ENCODE peak calls at places on chromosome 17, in four cellular contexts. One of them, this sample, is unnamed.

GRCh38 chr17:62595484-62595883 is 32.0 kb upstream of the MRC2 start:
- DNase-seq in A673: no peak
- DNase-seq in GM13976: no peak
- DNase-seq in H9: no peak
- DNase-seq in this sample: no peak

GRCh38 chr17:8154608-8155152 is 2.5 kb upstream of the PER1 start:
- DNase-seq in A673: no peak
- DNase-seq in GM13976: no peak
- DNase-seq in H9: no peak
- DNase-seq in this sample: no peak

GRCh38 chr17:71699907-71700306 is 420.9 kb upstream of the SOX9 start:
- DNase-seq in A673: no peak
- DNase-seq in GM13976: no peak
- DNase-seq in H9: no peak
- DNase-seq in this sample: no peak

GRCh38 chr17:69428252-69428980 is 13.9 kb downstream of the MAP2K6 start:
- DNase-seq in A673: no peak
- DNase-seq in GM13976: no peak
- DNase-seq in H9: no peak
- DNase-seq in this sample: no peak

GRCh38 chr17:980406-981291 is 1.1 kb upstream of the NXN start:
- DNase-seq in A673: peak
- DNase-seq in GM13976: peak
- DNase-seq in H9: peak
- DNase-seq in this sample: peak

GRCh38 chr17:62869885-62870580 is 61.9 kb upstream of the MARCHF10 start:
- DNase-seq in A673: peak
- DNase-seq in GM13976: peak
- DNase-seq in H9: peak
- DNase-seq in this sample: no peak

GRCh38 chr17:57356722-57357391 is 100.5 kb downstream of the MSI2 start:
- DNase-seq in A673: no peak
- DNase-seq in GM13976: peak
- DNase-seq in H9: no peak
- DNase-seq in this sample: peak

GRCh38 chr17:15349119-15349518 is 7.7 kb upstream of the TEKT3 start:
- DNase-seq in A673: no peak
- DNase-seq in GM13976: no peak
- DNase-seq in H9: no peak
- DNase-seq in this sample: no peak

GRCh38 chr17:77943971-77944370 is 14.5 kb upstream of the TNRC6C start:
- DNase-seq in A673: no peak
- DNase-seq in GM13976: no peak
- DNase-seq in H9: no peak
- DNase-seq in this sample: no peak

GRCh38 chr17:72567774-72568173 is 447.0 kb downstream of the SOX9 start:
- DNase-seq in A673: no peak
- DNase-seq in GM13976: no peak
- DNase-seq in H9: no peak
- DNase-seq in this sample: no peak

GRCh38 chr17:40433551-40434384 is 9.5 kb upstream of the IGFBP4 start:
- DNase-seq in A673: no peak
- DNase-seq in GM13976: no peak
- DNase-seq in H9: peak
- DNase-seq in this sample: no peak

GRCh38 chr17:320139-320538 is 32.5 kb downstream of the RPH3AL start:
- DNase-seq in A673: no peak
- DNase-seq in GM13976: no peak
- DNase-seq in H9: no peak
- DNase-seq in this sample: no peak

GRCh38 chr17:38453951-38454421 is 25.7 kb downstream of the ARHGAP23 start:
- DNase-seq in A673: peak
- DNase-seq in GM13976: no peak
- DNase-seq in H9: no peak
- DNase-seq in this sample: no peak

GRCh38 chr17:35213412-35213925 is 19.3 kb upstream of the SLC35G3 start:
- DNase-seq in A673: no peak
- DNase-seq in GM13976: no peak
- DNase-seq in H9: no peak
- DNase-seq in this sample: no peak

GRCh38 chr17:62749926-62750325 is 58.2 kb downstream of the MARCHF10 start:
- DNase-seq in A673: no peak
- DNase-seq in GM13976: no peak
- DNase-seq in H9: no peak
- DNase-seq in this sample: no peak

GRCh38 chr17:49817993-49818392 is 29.5 kb downstream of the KAT7 start:
- DNase-seq in A673: no peak
- DNase-seq in GM13976: no peak
- DNase-seq in H9: no peak
- DNase-seq in this sample: no peak

GRCh38 chr17:5203178-5203907 is 11.7 kb upstream of the ZNF594 start:
- DNase-seq in A673: no peak
- DNase-seq in GM13976: no peak
- DNase-seq in H9: no peak
- DNase-seq in this sample: no peak

GRCh38 chr17:7745748-7746470 is 28.4 kb downstream of the DNAH2 start:
- DNase-seq in A673: peak
- DNase-seq in GM13976: no peak
- DNase-seq in H9: no peak
- DNase-seq in this sample: no peak

GRCh38 chr17:69012895-69013805 is 47.6 kb downstream of the ABCA9 start:
- DNase-seq in A673: peak
- DNase-seq in GM13976: no peak
- DNase-seq in H9: no peak
- DNase-seq in this sample: no peak

GRCh38 chr17:20073056-20073979 is 64.2 kb downstream of the SPECC1 start:
- DNase-seq in A673: no peak
- DNase-seq in GM13976: peak
- DNase-seq in H9: no peak
- DNase-seq in this sample: peak

GRCh38 chr17:39270923-39271322 is 45.2 kb upstream of the STAC2 start:
- DNase-seq in A673: peak
- DNase-seq in GM13976: peak
- DNase-seq in H9: no peak
- DNase-seq in this sample: no peak

GRCh38 chr17:50328360-50328759 is 17.6 kb upstream of the XYLT2 start:
- DNase-seq in A673: no peak
- DNase-seq in GM13976: no peak
- DNase-seq in H9: no peak
- DNase-seq in this sample: no peak

GRCh38 chr17:78736526-78737079 is 45.5 kb downstream of the CYTH1 start:
- DNase-seq in A673: no peak
- DNase-seq in GM13976: no peak
- DNase-seq in H9: peak
- DNase-seq in this sample: peak

GRCh38 chr17:40307001-40307690 is 1.8 kb upstream of the RARA start:
- DNase-seq in A673: peak
- DNase-seq in GM13976: no peak
- DNase-seq in H9: no peak
- DNase-seq in this sample: no peak

GRCh38 chr17:29757788-29758187 is 135.1 kb upstream of the CORO6 start:
- DNase-seq in A673: no peak
- DNase-seq in GM13976: no peak
- DNase-seq in H9: no peak
- DNase-seq in this sample: no peak

GRCh38 chr17:29102046-29102445 is 59.1 kb downstream of the PIPOX start:
- DNase-seq in A673: no peak
- DNase-seq in GM13976: no peak
- DNase-seq in H9: no peak
- DNase-seq in this sample: no peak

GRCh38 chr17:77439382-77440013 is 298.7 kb downstream of the SEC14L1 start:
- DNase-seq in A673: peak
- DNase-seq in GM13976: no peak
- DNase-seq in H9: no peak
- DNase-seq in this sample: no peak

GRCh38 chr17:42191209-42191608 is 3.1 kb downstream of the GHDC start:
- DNase-seq in A673: no peak
- DNase-seq in GM13976: no peak
- DNase-seq in H9: peak
- DNase-seq in this sample: no peak

GRCh38 chr17:6755731-6756184 is at the start of gene XAF1:
- DNase-seq in A673: no peak
- DNase-seq in GM13976: peak
- DNase-seq in H9: no peak
- DNase-seq in this sample: no peak

DNA sequence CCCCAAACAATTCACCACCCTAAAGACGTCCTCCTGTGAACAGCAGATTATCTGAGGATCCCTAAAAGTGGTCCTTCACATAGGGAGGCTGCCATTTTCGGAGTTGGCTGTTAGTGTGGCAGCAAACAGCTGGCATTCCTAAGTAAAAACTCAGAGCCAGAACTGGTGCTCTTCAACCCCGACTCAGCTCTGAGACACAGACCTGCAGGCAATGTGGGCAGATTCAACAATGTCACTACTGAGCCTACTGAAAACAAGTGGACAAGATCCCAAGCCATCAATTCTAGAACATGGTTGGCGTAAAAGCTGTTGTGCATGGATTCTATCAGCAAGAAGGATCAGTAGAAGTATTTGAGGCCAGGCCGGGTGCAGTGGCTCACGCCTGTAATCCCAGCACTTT is 247.2 kb downstream of the NTN1 start:
- DNase-seq in A673: no peak
- DNase-seq in GM13976: no peak
- DNase-seq in H9: no peak
- DNase-seq in this sample: no peak
- TF ChIP-seq CTCF in A673: no peak
- TF ChIP-seq CTCF in GM13976: no peak
- TF ChIP-seq CTCF in H9: no peak
- TF ChIP-seq CTCF in this sample: no peak

DNA sequence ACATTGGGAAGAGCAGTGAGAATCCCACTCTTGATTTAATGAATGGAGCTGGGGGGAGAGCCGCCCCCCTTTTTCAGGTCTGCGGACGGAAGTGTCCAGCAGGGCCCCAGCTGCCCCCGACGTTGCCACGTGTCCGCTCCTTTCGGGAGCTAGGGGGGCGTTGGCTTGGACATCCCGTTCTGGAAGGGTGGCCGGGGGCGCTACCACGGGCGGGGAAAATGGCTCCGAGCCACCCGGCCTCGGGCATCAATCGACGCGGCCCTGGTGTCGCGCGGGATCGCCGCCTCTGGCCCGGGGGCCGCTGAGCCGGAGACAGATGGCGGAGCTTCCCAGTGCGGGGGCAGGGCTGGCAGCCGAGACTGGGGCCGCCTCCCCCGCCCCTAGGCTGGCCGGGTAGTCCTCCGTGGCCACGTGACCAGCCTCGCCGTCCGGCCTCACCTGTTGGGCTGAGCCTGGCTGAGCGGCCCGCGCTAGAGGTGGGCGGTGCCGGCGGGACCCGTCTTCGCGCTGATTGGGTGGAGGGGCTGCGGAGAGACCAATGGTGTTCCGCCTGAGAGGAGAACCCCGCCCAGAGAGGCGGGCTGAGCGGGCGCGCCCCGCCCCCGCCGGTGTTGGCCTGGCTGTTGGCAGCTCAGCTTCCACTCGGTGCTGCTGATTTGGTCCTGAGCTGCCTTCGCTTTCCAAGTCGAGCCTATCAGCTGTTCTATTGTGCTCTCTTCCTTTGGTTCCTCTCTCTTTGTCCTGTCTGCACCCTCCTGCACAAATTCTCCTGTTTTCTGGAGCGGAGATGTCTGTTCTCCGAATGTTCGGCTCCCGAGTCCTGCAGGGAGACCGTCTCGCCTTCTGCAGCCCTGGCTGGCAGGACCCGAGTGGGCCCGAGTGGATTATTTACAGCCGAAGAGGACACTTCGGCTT is 8.3 kb downstream of the HS3ST3B1 start:
- DNase-seq in A673: peak
- DNase-seq in GM13976: peak
- DNase-seq in H9: peak
- DNase-seq in this sample: peak
- TF ChIP-seq CTCF in A673: no peak
- TF ChIP-seq CTCF in GM13976: no peak
- TF ChIP-seq CTCF in H9: no peak
- TF ChIP-seq CTCF in this sample: no peak

GRCh38 chr17:75010683-75011406 is 1.6 kb upstream of the MRPL58 start:
- DNase-seq in A673: no peak
- DNase-seq in GM13976: no peak
- DNase-seq in H9: peak
- DNase-seq in this sample: peak
- TF ChIP-seq CTCF in A673: no peak
- TF ChIP-seq CTCF in GM13976: no peak
- TF ChIP-seq CTCF in H9: no peak
- TF ChIP-seq CTCF in this sample: no peak

DNA sequence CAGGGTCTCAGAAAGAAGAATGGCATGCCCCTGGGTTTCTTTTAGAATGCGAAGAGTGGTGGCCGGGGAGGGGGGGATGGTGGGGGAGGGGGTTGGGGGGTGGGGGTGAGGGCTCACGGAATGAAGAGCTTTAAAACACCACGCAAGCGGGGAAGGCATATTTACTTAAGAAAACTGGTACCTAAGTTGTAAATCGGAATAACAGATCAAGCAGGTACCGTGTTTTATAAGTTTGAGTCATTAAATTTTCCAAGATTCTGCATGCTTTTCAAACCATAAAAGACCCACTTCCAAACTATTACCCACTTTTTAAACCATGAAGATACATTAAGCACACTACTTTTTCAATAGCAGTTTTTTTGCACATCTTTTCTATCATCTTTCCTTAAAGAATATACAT is 130.2 kb downstream of the STX8 start:
- DNase-seq in A673: no peak
- DNase-seq in GM13976: no peak
- DNase-seq in H9: no peak
- DNase-seq in this sample: no peak
- TF ChIP-seq CTCF in A673: no peak
- TF ChIP-seq CTCF in GM13976: no peak
- TF ChIP-seq CTCF in H9: no peak
- TF ChIP-seq CTCF in this sample: no peak

GRCh38 chr17:2043785-2044184 is 2.0 kb downstream of the OVCA2 start:
- DNase-seq in A673: no peak
- DNase-seq in GM13976: no peak
- DNase-seq in H9: no peak
- DNase-seq in this sample: no peak

GRCh38 chr17:2040942-2041560 is 771 bp upstream of the OVCA2 start:
- DNase-seq in A673: no peak
- DNase-seq in GM13976: no peak
- DNase-seq in H9: no peak
- DNase-seq in this sample: no peak

GRCh38 chr17:2044263-2044894 is 2.6 kb downstream of the OVCA2 start:
- DNase-seq in A673: no peak
- DNase-seq in GM13976: no peak
- DNase-seq in H9: no peak
- DNase-seq in this sample: no peak

GRCh38 chr17:2041561-2042354 is at the start of gene OVCA2:
- DNase-seq in A673: peak
- DNase-seq in GM13976: peak
- DNase-seq in H9: peak
- DNase-seq in this sample: peak

GRCh38 chr17:2042355-2042929 is 620 bp downstream of the OVCA2 start:
- DNase-seq in A673: peak
- DNase-seq in GM13976: no peak
- DNase-seq in H9: peak
- DNase-seq in this sample: no peak
- TF ChIP-seq CTCF in A673: peak
- TF ChIP-seq CTCF in GM13976: no peak
- TF ChIP-seq CTCF in H9: no peak
- TF ChIP-seq CTCF in this sample: no peak

GRCh38 chr17:47698749-47699535 is 5.0 kb downstream of the TBKBP1 start:
- DNase-seq in A673: peak
- DNase-seq in GM13976: peak
- DNase-seq in H9: peak
- DNase-seq in this sample: peak
- TF ChIP-seq CTCF in A673: peak
- TF ChIP-seq CTCF in GM13976: peak
- TF ChIP-seq CTCF in H9: peak
- TF ChIP-seq CTCF in this sample: peak

This sample was measured in GM20000.